ENCODE peak calls at places on chromosome 14, in six cellular contexts. Y is body of pancreas; K is DMS 273 treated with DMSO at 0.1 percent for 48 hours; B is breast epithelium; V is amniotic epithelial cell; P is activated T-cell treated with anti-CD3 and anti-CD28 coated beads, Interleukin-2, amount 50 U/mL, for 1 hour. T is an unnamed sample.

GRCh38 chr14:56998728-56999127 is 188.4 kb upstream of the OTX2 start:
- DNase-seq in B (no peak), P (no peak), K (no peak), V (no peak), Y (no peak), T (no peak)

GRCh38 chr14:100086361-100086760 is 21.1 kb downstream of the EVL start:
- DNase-seq in K (no peak), V (no peak), B (no peak), P (no peak), Y (no peak), T (no peak)

GRCh38 chr14:58752280-58752679 is 114.5 kb downstream of the DACT1 start:
- DNase-seq in K (no peak), B (no peak), P (no peak), V (no peak), Y (no peak), T (no peak)

GRCh38 chr14:51823706-51824105 is 36.7 kb upstream of the GNG2 start:
- DNase-seq in Y (no peak), V (peak), P (no peak), K (no peak), B (no peak), T (no peak)

GRCh38 chr14:52399886-52400599 is 85.9 kb downstream of the PTGER2 start:
- DNase-seq in V (peak), P (no peak), K (no peak), B (no peak), Y (no peak), T (no peak)

GRCh38 chr14:101556566-101557320 is 4.6 kb upstream of the DIO3 start:
- DNase-seq in P (no peak), B (peak), V (no peak), K (no peak), Y (no peak), T (no peak)

GRCh38 chr14:23321572-23322547 is 603 bp downstream of the PABPN1 start:
- DNase-seq in P (peak), B (no peak), Y (peak), V (peak), K (no peak), T (no peak)

GRCh38 chr14:104433401-104434213 is 146.0 kb upstream of the C14orf180 start:
- DNase-seq in K (no peak), Y (no peak), B (no peak), P (no peak), V (no peak), T (peak)

GRCh38 chr14:61334197-61334701 is 12.9 kb downstream of the PRKCH start:
- DNase-seq in V (no peak), P (peak), B (no peak), K (no peak), Y (no peak), T (no peak)

GRCh38 chr14:30569216-30569902 is 10.4 kb downstream of the G2E3 start:
- DNase-seq in P (no peak), B (no peak), K (no peak), Y (no peak), V (peak), T (no peak)

GRCh38 chr14:61911534-61911933 is 149.3 kb downstream of the SNAPC1 start:
- DNase-seq in V (no peak), K (no peak), Y (peak), B (no peak), P (no peak), T (no peak)

GRCh38 chr14:33218030-33218429 is 279.4 kb downstream of the NPAS3 start:
- DNase-seq in Y (no peak), K (no peak), P (no peak), B (no peak), V (peak), T (no peak)

GRCh38 chr14:54310852-54311230 is 86.0 kb upstream of the CDKN3 start:
- DNase-seq in P (no peak), B (no peak), Y (no peak), K (no peak), V (no peak), T (no peak)

GRCh38 chr14:104768437-104769323 is 15.7 kb downstream of the SIVA1 start:
- DNase-seq in V (peak), B (peak), Y (peak), P (peak), K (peak), T (peak)

GRCh38 chr14:105224845-105225585 is 23.3 kb upstream of the BTBD6 start:
- DNase-seq in Y (no peak), V (no peak), K (no peak), B (no peak), P (no peak), T (no peak)

GRCh38 chr14:63713765-63714164 is 14.1 kb downstream of the SGPP1 start:
- DNase-seq in K (no peak), V (peak), Y (no peak), B (no peak), P (no peak), T (no peak)

GRCh38 chr14:94157195-94157594 is 16.9 kb upstream of the PPP4R4 start:
- DNase-seq in P (no peak), Y (no peak), V (no peak), B (no peak), K (no peak), T (no peak)

GRCh38 chr14:73787760-73788508 is 63.7 kb upstream of the PTGR2 start:
- DNase-seq in B (no peak), P (no peak), Y (no peak), K (no peak), V (peak), T (no peak)

GRCh38 chr14:68718033-68718725 is 74.7 kb downstream of the ZFP36L1 start:
- DNase-seq in Y (no peak), P (no peak), V (no peak), B (no peak), K (no peak), T (no peak)

GRCh38 chr14:103561381-103562134 is 899 bp downstream of the BAG5 start:
- DNase-seq in Y (no peak), V (peak), B (no peak), K (no peak), P (no peak), T (peak)

GRCh38 chr14:64860039-64860438 is 19.7 kb downstream of the SPTB start:
- DNase-seq in B (no peak), P (no peak), K (no peak), V (no peak), Y (no peak), T (no peak)

T was measured in suprapubic skin.